ENCODE peak calls at places on chromosomes 12 and 14, in five cellular contexts. One of them, this sample, is unnamed.

GRCh38 chr14:101817511-101818001 is 56.0 kb downstream of the PPP2R5C start:
- DNase-seq in colonic mucosa: no peak
- DNase-seq in left lung: no peak
- DNase-seq in astrocyte: no peak
- DNase-seq in fibroblast of mammary gland: no peak
- DNase-seq in this sample: no peak

GRCh38 chr14:74698471-74698870 is 14.4 kb downstream of the AREL1 start:
- DNase-seq in left lung: no peak
- DNase-seq in colonic mucosa: no peak
- DNase-seq in astrocyte: no peak
- DNase-seq in fibroblast of mammary gland: no peak
- DNase-seq in this sample: no peak

GRCh38 chr12:10771132-10771733 is 31.2 kb downstream of the TAS2R7 start:
- DNase-seq in left lung: no peak
- DNase-seq in astrocyte: peak; percentile 10
- DNase-seq in fibroblast of mammary gland: peak; percentile 54
- DNase-seq in colonic mucosa: no peak
- DNase-seq in this sample: no peak

GRCh38 chr14:59482120-59482434 is 2.1 kb downstream of the L3HYPDH start:
- DNase-seq in colonic mucosa: no peak
- DNase-seq in left lung: no peak
- DNase-seq in fibroblast of mammary gland: no peak
- DNase-seq in astrocyte: no peak
- DNase-seq in this sample: no peak

GRCh38 chr14:105416671-105417070 is 3.0 kb upstream of the MTA1 start:
- DNase-seq in fibroblast of mammary gland: no peak
- DNase-seq in astrocyte: no peak
- DNase-seq in left lung: peak; percentile 25
- DNase-seq in colonic mucosa: no peak
- DNase-seq in this sample: no peak

GRCh38 chr12:66159088-66159487 is 10.7 kb downstream of the TMBIM4 start:
- DNase-seq in colonic mucosa: no peak
- DNase-seq in left lung: no peak
- DNase-seq in fibroblast of mammary gland: no peak
- DNase-seq in astrocyte: no peak
- DNase-seq in this sample: no peak

GRCh38 chr14:91867316-91867988 is at the start of gene TC2N:
- DNase-seq in astrocyte: no peak
- DNase-seq in colonic mucosa: no peak
- DNase-seq in left lung: no peak
- DNase-seq in fibroblast of mammary gland: no peak
- DNase-seq in this sample: no peak

GRCh38 chr14:106586098-106586704 is 1059.8 kb downstream of the TMEM121 start:
- DNase-seq in fibroblast of mammary gland: no peak
- DNase-seq in left lung: no peak
- DNase-seq in astrocyte: no peak
- DNase-seq in colonic mucosa: peak; percentile 51
- DNase-seq in this sample: no peak

GRCh38 chr12:89236237-89236636 is 116.1 kb downstream of the DUSP6 start:
- DNase-seq in fibroblast of mammary gland: peak; percentile 84
- DNase-seq in colonic mucosa: no peak
- DNase-seq in left lung: no peak
- DNase-seq in astrocyte: peak; percentile 67
- DNase-seq in this sample: no peak

GRCh38 chr12:77925536-77926108 is 94.9 kb downstream of the NAV3 start:
- DNase-seq in fibroblast of mammary gland: peak; percentile 96
- DNase-seq in colonic mucosa: peak; percentile 49
- DNase-seq in left lung: peak; percentile 24
- DNase-seq in astrocyte: peak; percentile 98
- DNase-seq in this sample: peak; percentile 73

GRCh38 chr12:2137707-2138106 is 84.9 kb downstream of the CACNA1C start:
- DNase-seq in astrocyte: no peak
- DNase-seq in left lung: no peak
- DNase-seq in fibroblast of mammary gland: no peak
- DNase-seq in colonic mucosa: peak; percentile 67
- DNase-seq in this sample: no peak

GRCh38 chr12:13173012-13173441 is 23.5 kb upstream of the EMP1 start:
- DNase-seq in colonic mucosa: peak; percentile 16
- DNase-seq in left lung: no peak
- DNase-seq in fibroblast of mammary gland: peak; percentile 96
- DNase-seq in astrocyte: peak; percentile 70
- DNase-seq in this sample: no peak

GRCh38 chr12:32532951-32533350 is 133.6 kb downstream of the FGD4 start:
- DNase-seq in left lung: no peak
- DNase-seq in colonic mucosa: no peak
- DNase-seq in astrocyte: no peak
- DNase-seq in fibroblast of mammary gland: no peak
- DNase-seq in this sample: no peak

GRCh38 chr12:121860257-121860656 is 1.6 kb upstream of the HPD start:
- DNase-seq in astrocyte: no peak
- DNase-seq in fibroblast of mammary gland: no peak
- DNase-seq in colonic mucosa: no peak
- DNase-seq in left lung: no peak
- DNase-seq in this sample: no peak

GRCh38 chr14:96090441-96091148 is 51.4 kb downstream of the C14orf132 start:
- DNase-seq in colonic mucosa: peak; percentile 57
- DNase-seq in astrocyte: peak; percentile 68
- DNase-seq in left lung: no peak
- DNase-seq in fibroblast of mammary gland: peak; percentile 84
- DNase-seq in this sample: peak; percentile 69

GRCh38 chr14:77376380-77376770 is 519 bp downstream of the TMED8 start:
- DNase-seq in colonic mucosa: peak; percentile 34
- DNase-seq in astrocyte: no peak
- DNase-seq in fibroblast of mammary gland: no peak
- DNase-seq in left lung: peak; percentile 85
- DNase-seq in this sample: peak; percentile 24

GRCh38 chr14:51650721-51651387 is 856 bp upstream of the FRMD6 start:
- DNase-seq in colonic mucosa: peak; percentile 28
- DNase-seq in astrocyte: no peak
- DNase-seq in left lung: no peak
- DNase-seq in fibroblast of mammary gland: peak; percentile 47
- DNase-seq in this sample: no peak

GRCh38 chr12:106861984-106862894 is 87.8 kb downstream of the RIC8B start:
- DNase-seq in fibroblast of mammary gland: peak; percentile 85
- DNase-seq in colonic mucosa: no peak
- DNase-seq in astrocyte: peak; percentile 67
- DNase-seq in left lung: no peak
- DNase-seq in this sample: no peak

GRCh38 chr14:23612354-23612732 is 23.8 kb upstream of the DHRS2 start:
- DNase-seq in fibroblast of mammary gland: no peak
- DNase-seq in colonic mucosa: no peak
- DNase-seq in astrocyte: no peak
- DNase-seq in left lung: no peak
- DNase-seq in this sample: no peak

GRCh38 chr12:82817368-82817767 is 130.7 kb downstream of the TMTC2 start:
- DNase-seq in fibroblast of mammary gland: peak; percentile 37
- DNase-seq in colonic mucosa: no peak
- DNase-seq in astrocyte: no peak
- DNase-seq in left lung: no peak
- DNase-seq in this sample: no peak

DNA sequence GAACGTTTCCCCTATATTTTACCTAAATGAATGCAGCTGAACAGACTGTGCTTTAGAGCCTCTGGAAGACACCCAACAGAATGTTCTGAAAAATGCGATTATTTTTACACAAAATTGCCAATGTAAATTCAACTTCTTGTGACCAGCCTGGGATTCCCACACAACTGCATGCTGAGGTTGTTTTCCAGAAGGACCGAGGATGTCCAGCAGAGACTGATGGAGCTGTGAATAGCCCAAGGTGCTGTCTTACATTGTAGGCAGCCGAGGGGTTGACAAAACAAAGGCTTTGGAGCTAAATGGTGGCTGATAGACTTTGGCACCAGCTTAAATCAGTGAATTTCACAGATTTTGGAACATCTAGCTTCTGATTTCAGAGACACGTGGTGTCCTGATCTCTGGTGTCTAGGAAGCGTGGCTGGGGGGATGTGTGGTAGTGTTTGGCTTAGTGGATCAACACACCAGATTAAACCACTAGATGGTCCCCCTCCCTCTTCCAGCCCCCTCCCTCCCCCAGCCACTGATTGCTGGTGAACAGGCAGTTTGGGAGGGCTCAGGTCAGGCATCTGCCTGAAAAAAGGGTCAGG is 150.5 kb downstream of the ZNF664 start:
- DNase-seq in colonic mucosa: no peak
- DNase-seq in astrocyte: no peak
- DNase-seq in fibroblast of mammary gland: no peak
- DNase-seq in left lung: no peak
- DNase-seq in this sample: no peak
- TF ChIP-seq CTCF in colonic mucosa: no peak
- TF ChIP-seq CTCF in astrocyte: no peak
- TF ChIP-seq CTCF in fibroblast of mammary gland: no peak
- TF ChIP-seq CTCF in left lung: no peak
- TF ChIP-seq CTCF in this sample: no peak

GRCh38 chr12:116319316-116319715 is 41.8 kb upstream of the MED13L start:
- DNase-seq in fibroblast of mammary gland: peak; percentile 78
- DNase-seq in left lung: no peak
- DNase-seq in colonic mucosa: no peak
- DNase-seq in astrocyte: peak; percentile 30
- DNase-seq in this sample: no peak
- H3K4me3 ChIP-seq in fibroblast of mammary gland: peak overlapping the region; percentile 33
- H3K4me3 ChIP-seq in left lung: no peak overlapping the region
- H3K4me3 ChIP-seq in colonic mucosa: no peak overlapping the region
- H3K4me3 ChIP-seq in astrocyte: peak overlapping the region; percentile 45
- H3K4me3 ChIP-seq in this sample: no peak overlapping the region

GRCh38 chr12:131916306-131917138 is 12.6 kb upstream of the PUS1 start:
- DNase-seq in left lung: peak; percentile 79
- DNase-seq in astrocyte: no peak
- DNase-seq in colonic mucosa: no peak
- DNase-seq in fibroblast of mammary gland: no peak
- DNase-seq in this sample: no peak
- TF ChIP-seq CTCF in left lung: no peak
- TF ChIP-seq CTCF in astrocyte: no peak
- TF ChIP-seq CTCF in colonic mucosa: no peak
- TF ChIP-seq CTCF in fibroblast of mammary gland: no peak
- TF ChIP-seq CTCF in this sample: no peak

GRCh38 chr12:55717397-55718007 is 1.7 kb downstream of the BLOC1S1 start:
- DNase-seq in left lung: no peak
- DNase-seq in fibroblast of mammary gland: peak; percentile 94
- DNase-seq in astrocyte: peak; percentile 74
- DNase-seq in colonic mucosa: peak; percentile 78
- DNase-seq in this sample: no peak
- H3K4me3 ChIP-seq in left lung: no peak overlapping the region
- H3K4me3 ChIP-seq in fibroblast of mammary gland: peak overlapping the region; percentile 73
- H3K4me3 ChIP-seq in astrocyte: peak overlapping the region; percentile 78
- H3K4me3 ChIP-seq in colonic mucosa: peak overlapping the region; percentile 93
- H3K4me3 ChIP-seq in this sample: no peak overlapping the region

GRCh38 chr14:103770902-103771301 is 55.3 kb downstream of the ZFYVE21 start:
- DNase-seq in colonic mucosa: no peak
- DNase-seq in left lung: no peak
- DNase-seq in astrocyte: no peak
- DNase-seq in fibroblast of mammary gland: no peak
- DNase-seq in this sample: no peak
- TF ChIP-seq CTCF in colonic mucosa: no peak
- TF ChIP-seq CTCF in left lung: no peak
- TF ChIP-seq CTCF in astrocyte: no peak
- TF ChIP-seq CTCF in fibroblast of mammary gland: no peak
- TF ChIP-seq CTCF in this sample: no peak

DNA sequence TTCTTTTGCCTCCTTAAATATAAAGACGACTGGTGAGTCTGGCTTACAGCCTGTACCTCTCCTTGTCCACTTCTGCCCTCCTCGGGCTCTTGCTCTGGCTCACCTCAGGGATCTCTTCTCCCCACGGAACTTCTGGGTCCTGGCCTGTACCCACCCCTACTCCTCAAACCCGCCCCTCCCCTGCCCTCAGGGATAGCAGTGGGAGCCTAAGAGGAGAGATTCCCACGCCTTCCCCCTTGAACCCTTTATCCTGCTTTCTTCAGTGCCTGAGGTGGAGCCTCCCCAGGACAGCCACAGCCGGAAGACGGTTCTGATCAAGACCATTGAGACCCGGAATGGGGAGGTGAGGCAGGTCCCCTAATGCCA is 2.7 kb downstream of the PRPH start:
- DNase-seq in left lung: no peak
- DNase-seq in fibroblast of mammary gland: no peak
- DNase-seq in astrocyte: no peak
- DNase-seq in colonic mucosa: no peak
- DNase-seq in this sample: no peak
- H3K4me3 ChIP-seq in left lung: no peak overlapping the region
- H3K4me3 ChIP-seq in fibroblast of mammary gland: no peak overlapping the region
- H3K4me3 ChIP-seq in astrocyte: no peak overlapping the region
- H3K4me3 ChIP-seq in colonic mucosa: no peak overlapping the region
- H3K4me3 ChIP-seq in this sample: no peak overlapping the region

GRCh38 chr12:76688627-76689026 is 75.3 kb upstream of the ZDHHC17 start:
- DNase-seq in astrocyte: no peak
- DNase-seq in colonic mucosa: no peak
- DNase-seq in left lung: no peak
- DNase-seq in fibroblast of mammary gland: peak; percentile 22
- DNase-seq in this sample: no peak
- TF ChIP-seq CTCF in astrocyte: peak; percentile 17
- TF ChIP-seq CTCF in colonic mucosa: no peak
- TF ChIP-seq CTCF in left lung: no peak
- TF ChIP-seq CTCF in fibroblast of mammary gland: peak; percentile 44
- TF ChIP-seq CTCF in this sample: no peak